ENCODE peak calls at places on chromosomes 2 and 18, in six cellular contexts. L is choroid plexus epithelial cell; K is Calu3; Z is fibroblast of the aortic adventitia; G is pancreas; M is CD8-positive, alpha-beta T cell. P is an unnamed sample.

GRCh38 chr2:119013640-119014039 is 71.6 kb downstream of the MARCO start:
- DNase-seq in L (no peak), K (no peak), Z (no peak), G (no peak), M (peak; percentile 8), P (no peak)

GRCh38 chr18:59298871-59299270 is 19.6 kb downstream of the CPLX4 start:
- DNase-seq in L (no peak), K (no peak), Z (no peak), G (no peak), M (no peak), P (no peak)

GRCh38 chr2:7666561-7667259 is 749.5 kb downstream of the RNF144A start:
- DNase-seq in L (no peak), K (no peak), Z (no peak), G (no peak), M (no peak), P (no peak)

GRCh38 chr2:103959174-103960125 is 894.5 kb upstream of the POU3F3 start:
- DNase-seq in L (peak; percentile 40), K (peak; percentile 32), Z (no peak), G (no peak), M (no peak), P (no peak)

GRCh38 chr2:28567076-28567471 is 71.2 kb downstream of the PLB1 start:
- DNase-seq in L (peak; percentile 66), K (peak; percentile 36), Z (no peak), G (no peak), M (peak; percentile 25), P (no peak)

GRCh38 chr18:58781627-58782194 is 83.0 kb upstream of the ZNF532 start:
- DNase-seq in L (peak; percentile 91), K (peak; percentile 86), Z (peak; percentile 84), G (peak; percentile 65), M (peak; percentile 59), P (peak; percentile 80)

GRCh38 chr2:227876536-227876882 is 5.1 kb downstream of the DAW1 start:
- DNase-seq in L (no peak), K (no peak), Z (no peak), G (no peak), M (no peak), P (no peak)

GRCh38 chr2:149573760-149574159 is 13.8 kb downstream of the MMADHC start:
- DNase-seq in L (peak; percentile 30), K (no peak), Z (peak; percentile 40), G (no peak), M (no peak), P (no peak)

GRCh38 chr2:120867290-120868231 is 131.9 kb downstream of the GLI2 start:
- DNase-seq in L (peak; percentile 78), K (peak; percentile 64), Z (peak; percentile 90), G (peak; percentile 72), M (no peak), P (peak; percentile 57)

GRCh38 chr2:212052412-212053159 is 486.0 kb downstream of the ERBB4 start:
- DNase-seq in L (peak; percentile 85), K (no peak), Z (peak; percentile 66), G (no peak), M (no peak), P (no peak)

GRCh38 chr2:46651363-46652099 is 172.2 kb downstream of the TMEM247 start:
- DNase-seq in L (no peak), K (no peak), Z (peak; percentile 59), G (no peak), M (no peak), P (no peak)

GRCh38 chr2:85277416-85278158 is 50.2 kb downstream of the TGOLN2 start:
- DNase-seq in L (peak; percentile 82), K (no peak), Z (peak; percentile 94), G (no peak), M (no peak), P (no peak)

GRCh38 chr2:218746470-218746795 is 35.5 kb upstream of the CYP27A1 start:
- DNase-seq in L (no peak), K (no peak), Z (no peak), G (no peak), M (no peak), P (no peak)

GRCh38 chr2:181649436-181649979 is 7.4 kb downstream of the CERKL start:
- DNase-seq in L (peak; percentile 56), K (no peak), Z (no peak), G (no peak), M (no peak), P (no peak)

DNA sequence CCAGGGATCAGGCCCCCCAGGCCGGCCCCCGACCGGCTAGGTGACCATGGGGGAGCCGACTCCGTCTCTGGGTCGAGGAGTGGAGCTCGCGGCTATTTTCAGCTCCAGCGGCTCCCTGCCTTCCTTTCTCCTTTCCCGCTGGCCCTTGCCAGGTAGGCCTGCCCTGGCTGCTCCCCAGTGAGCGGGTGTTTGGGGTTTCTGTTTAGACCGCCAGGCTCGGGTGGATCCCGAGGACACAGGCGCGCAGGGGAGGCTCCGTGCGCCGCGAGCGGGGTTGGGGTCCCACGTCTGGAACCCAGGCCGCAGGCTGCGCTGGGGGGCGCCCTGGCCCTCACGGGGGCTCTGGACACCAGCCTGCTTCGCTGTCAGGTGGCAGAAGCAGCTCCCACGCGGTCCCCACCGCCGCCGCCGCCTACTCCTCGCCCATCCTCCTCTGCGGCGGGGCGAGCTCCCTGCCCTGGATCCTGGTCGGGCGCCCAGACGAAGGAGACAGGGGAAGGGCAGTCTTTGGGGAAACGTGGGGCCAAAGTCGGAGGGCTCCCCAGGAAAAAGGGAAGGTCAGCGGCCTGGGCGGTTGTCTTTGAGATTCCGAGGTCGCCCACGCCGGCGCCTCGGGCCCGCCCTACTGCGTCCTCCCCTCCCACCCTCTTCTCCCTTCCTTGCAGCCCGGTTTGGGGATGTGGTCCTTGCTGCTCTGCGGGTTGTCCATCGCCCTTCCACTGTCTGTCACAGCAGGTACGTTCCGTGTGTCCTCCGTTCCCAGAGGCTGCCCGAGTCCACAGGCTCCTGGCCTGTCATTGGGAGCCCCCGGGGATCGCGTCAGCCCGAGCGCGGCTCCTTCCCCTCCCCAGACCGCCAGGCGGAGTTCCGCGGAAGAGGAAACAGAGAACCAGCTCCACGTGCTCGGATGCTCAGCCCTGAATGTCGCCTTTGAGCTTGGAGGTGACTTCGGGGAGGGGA is 648 bp downstream of the IL1RL2 start:
- DNase-seq in L (peak; percentile 58), K (no peak), Z (peak; percentile 40), G (peak; percentile 70), M (peak; percentile 24), P (peak; percentile 42)
- TF ChIP-seq CTCF in L (peak; percentile 71), K (no peak), Z (peak; percentile 64), G (no peak), M (no peak), P (no peak)

GRCh38 chr2:183349046-183349445 is 224.8 kb downstream of the NUP35 start:
- DNase-seq in L (no peak), K (no peak), Z (no peak), G (no peak), M (no peak), P (no peak)

GRCh38 chr2:183347969-183348368 is 223.7 kb downstream of the NUP35 start:
- DNase-seq in L (no peak), K (no peak), Z (no peak), G (no peak), M (no peak), P (no peak)

DNA sequence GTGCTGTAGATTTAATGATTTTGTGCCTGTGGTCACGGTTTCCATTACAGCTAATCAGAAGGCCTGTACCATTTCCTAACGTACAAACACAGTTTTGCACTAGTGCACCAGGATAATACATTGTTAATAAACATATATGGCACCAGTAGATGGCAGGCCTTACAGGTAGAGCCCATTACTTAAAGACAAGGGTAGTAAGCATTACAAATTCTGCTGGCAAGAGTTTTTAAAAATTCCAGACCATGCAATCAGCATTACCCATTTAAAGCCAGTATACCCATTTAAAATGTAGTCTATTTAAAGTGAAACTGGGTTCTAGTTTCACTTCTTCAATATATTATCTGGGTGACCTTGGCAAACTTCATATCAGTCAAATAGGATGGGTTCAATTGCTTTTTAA is 224.2 kb downstream of the NUP35 start:
- DNase-seq in L (no peak), K (no peak), Z (no peak), G (no peak), M (no peak), P (no peak)
- TF ChIP-seq CTCF in L (no peak), K (no peak), Z (no peak), G (no peak), M (no peak), P (no peak)

DNA sequence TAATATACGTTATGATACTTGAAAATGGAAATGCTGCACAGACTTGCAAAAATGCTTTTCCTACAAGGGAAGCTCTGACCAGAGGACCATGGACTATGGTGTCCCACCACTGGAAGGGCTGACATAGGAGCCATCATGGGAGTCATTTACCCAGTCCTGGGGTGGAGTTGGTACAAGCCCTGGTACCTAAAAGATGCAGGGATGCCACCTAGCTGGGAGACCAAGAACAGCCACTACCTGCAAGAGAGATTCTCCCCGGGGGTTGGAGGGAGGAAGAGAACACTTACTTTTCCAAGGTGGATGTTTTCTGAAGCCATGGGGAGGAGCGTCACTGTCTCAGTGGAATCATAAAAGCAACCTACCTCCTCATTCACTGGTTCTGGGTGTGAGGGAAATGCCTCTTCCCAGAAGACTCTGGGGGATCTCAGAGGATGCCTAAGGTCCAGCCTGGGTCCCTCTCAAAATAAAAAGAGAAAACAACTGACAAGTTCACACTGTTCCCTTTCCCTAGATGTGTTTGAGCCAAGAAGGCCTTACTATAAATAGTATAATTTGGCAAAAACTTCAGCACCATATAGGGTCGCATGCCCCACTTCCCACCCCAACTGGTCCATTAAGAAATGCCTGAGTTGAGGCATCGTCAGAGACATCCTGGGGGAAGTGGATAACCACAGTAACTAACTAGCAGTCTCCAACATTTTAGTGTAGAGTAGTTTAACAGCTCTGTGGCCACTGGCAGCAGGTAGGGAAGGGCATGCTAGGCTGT is 39.9 kb downstream of the REEP1 start:
- DNase-seq in L (no peak), K (no peak), Z (no peak), G (no peak), M (no peak), P (no peak)
- TF ChIP-seq CTCF in L (peak; percentile 36), K (no peak), Z (no peak), G (no peak), M (no peak), P (no peak)

GRCh38 chr2:36366491-36367120 is 11.0 kb downstream of the CRIM1 start:
- DNase-seq in L (peak; percentile 73), K (no peak), Z (peak; percentile 42), G (no peak), M (no peak), P (no peak)
- TF ChIP-seq CTCF in L (no peak), K (no peak), Z (no peak), G (no peak), M (no peak), P (no peak)

GRCh38 chr2:239290618-239291504 is 110.0 kb downstream of the HDAC4 start:
- DNase-seq in L (no peak), K (no peak), Z (peak; percentile 85), G (peak; percentile 28), M (no peak), P (no peak)
- TF ChIP-seq CTCF in L (no peak), K (no peak), Z (peak; percentile 60), G (no peak), M (no peak), P (no peak)